ENCODE peak calls at places on chromosomes 7 and 10, in eight cellular contexts. Y is effector memory CD4-positive, alpha-beta T cell; S is tibial nerve; N is heart right ventricle; W is colonic mucosa; G is IMR-90; F is ascending aorta; X is uterus. J is an unnamed sample. For H3K9me3 and H3K4me1, the result is how much of the 10 kb centered on the place peaks cover.

GRCh38 chr10:123781956-123782500 is 109.6 kb downstream of the CPXM2 start:
- DNase-seq in Y (no peak), S (no peak), N (no peak), W (no peak), G (no peak), F (peak), X (no peak), J (no peak)

GRCh38 chr7:113200281-113200680 is 81.9 kb upstream of the SMIM30 start:
- DNase-seq in Y (no peak), S (no peak), N (no peak), W (no peak), G (no peak), F (no peak), X (no peak), J (no peak)

GRCh38 chr7:54964136-54964535 is 54.7 kb upstream of the EGFR start:
- DNase-seq in Y (no peak), S (no peak), N (no peak), W (no peak), G (no peak), F (no peak), X (no peak), J (no peak)

GRCh38 chr7:47474211-47474936 is 107.5 kb downstream of the TNS3 start:
- DNase-seq in Y (no peak), S (no peak), N (no peak), W (no peak), G (peak), F (no peak), X (no peak), J (no peak)

GRCh38 chr7:20895563-20895962 is 108.9 kb upstream of the SP8 start:
- DNase-seq in Y (no peak), S (no peak), N (no peak), W (no peak), G (no peak), F (no peak), X (no peak), J (no peak)

GRCh38 chr10:30227481-30227880 is 121.6 kb downstream of the MTPAP start:
- DNase-seq in Y (no peak), S (no peak), N (peak), W (no peak), G (no peak), F (peak), X (no peak), J (no peak)

GRCh38 chr7:55013851-55014250 is 5.0 kb upstream of the EGFR start:
- DNase-seq in Y (no peak), S (no peak), N (no peak), W (no peak), G (no peak), F (no peak), X (no peak), J (no peak)

GRCh38 chr7:104943502-104944343 is 70.3 kb upstream of the KMT2E start:
- DNase-seq in Y (peak), S (peak), N (peak), W (peak), G (no peak), F (peak), X (peak), J (peak)

GRCh38 chr7:50852901-50853300 is 70.2 kb upstream of the GRB10 start:
- DNase-seq in Y (no peak), S (no peak), N (no peak), W (no peak), G (no peak), F (no peak), X (no peak), J (no peak)

GRCh38 chr7:130419652-130420051 is 21.2 kb downstream of the CEP41 start:
- DNase-seq in Y (no peak), S (no peak), N (no peak), W (no peak), G (peak), F (no peak), X (no peak), J (no peak)

GRCh38 chr10:86708783-86709778 is 40.8 kb downstream of the LDB3 start:
- DNase-seq in Y (no peak), S (no peak), N (no peak), W (no peak), G (no peak), F (no peak), X (no peak), J (peak)

GRCh38 chr10:118046491-118047362 is at the start of gene RAB11FIP2:
- DNase-seq in Y (peak), S (peak), N (peak), W (peak), G (peak), F (peak), X (peak), J (peak)

GRCh38 chr10:132385721-132386418 is 11.1 kb upstream of the PWWP2B start:
- DNase-seq in Y (no peak), S (no peak), N (no peak), W (no peak), G (no peak), F (no peak), X (peak), J (peak)

GRCh38 chr10:44650576-44651394 is 260.4 kb upstream of the TMEM72 start:
- DNase-seq in Y (no peak), S (no peak), N (no peak), W (no peak), G (no peak), F (no peak), X (peak), J (no peak)

GRCh38 chr10:113399051-113399450 is 153.8 kb upstream of the HABP2 start:
- DNase-seq in Y (no peak), S (no peak), N (no peak), W (no peak), G (no peak), F (no peak), X (no peak), J (no peak)

DNA sequence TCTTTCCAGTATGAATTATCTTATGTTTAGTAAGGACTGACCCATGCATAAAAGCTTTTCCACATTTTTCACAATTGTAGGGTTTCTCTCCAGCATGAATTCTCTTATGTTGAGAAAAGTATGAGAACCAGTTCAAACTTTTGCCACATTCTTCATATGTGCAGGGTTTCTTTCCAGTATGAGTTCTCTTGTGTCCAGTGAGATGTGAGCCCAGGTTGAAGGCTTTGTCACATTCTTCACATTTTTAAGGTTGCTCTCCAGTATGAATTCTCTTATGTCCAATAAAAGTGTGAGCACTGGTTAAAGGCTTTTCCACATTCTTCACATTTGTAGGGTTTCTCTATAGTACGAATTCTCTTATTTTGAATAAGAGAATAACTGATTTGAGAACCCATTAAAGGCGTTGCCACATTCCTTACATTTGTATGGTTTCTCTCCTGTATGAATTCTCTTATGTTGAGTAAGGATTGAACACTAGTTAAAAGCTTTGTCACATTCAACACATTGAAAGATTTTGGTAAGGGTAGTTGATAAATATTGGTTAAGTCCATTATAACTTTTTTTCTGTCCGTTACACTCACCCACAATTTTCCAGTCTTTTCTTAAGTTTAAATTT is 911.0 kb upstream of the ZNF722 start:
- DNase-seq in Y (no peak), S (no peak), N (no peak), W (no peak), G (no peak), F (no peak), X (no peak), J (no peak)
- H3K9me3 ChIP-seq in Y (under half), S (under half), N (under half), W (under half), G (under half), F (half or more), X (under half), J (half or more)

GRCh38 chr7:122829962-122830361 is 56.3 kb downstream of the CADPS2 start:
- DNase-seq in Y (no peak), S (no peak), N (no peak), W (no peak), G (no peak), F (no peak), X (no peak), J (no peak)

DNA sequence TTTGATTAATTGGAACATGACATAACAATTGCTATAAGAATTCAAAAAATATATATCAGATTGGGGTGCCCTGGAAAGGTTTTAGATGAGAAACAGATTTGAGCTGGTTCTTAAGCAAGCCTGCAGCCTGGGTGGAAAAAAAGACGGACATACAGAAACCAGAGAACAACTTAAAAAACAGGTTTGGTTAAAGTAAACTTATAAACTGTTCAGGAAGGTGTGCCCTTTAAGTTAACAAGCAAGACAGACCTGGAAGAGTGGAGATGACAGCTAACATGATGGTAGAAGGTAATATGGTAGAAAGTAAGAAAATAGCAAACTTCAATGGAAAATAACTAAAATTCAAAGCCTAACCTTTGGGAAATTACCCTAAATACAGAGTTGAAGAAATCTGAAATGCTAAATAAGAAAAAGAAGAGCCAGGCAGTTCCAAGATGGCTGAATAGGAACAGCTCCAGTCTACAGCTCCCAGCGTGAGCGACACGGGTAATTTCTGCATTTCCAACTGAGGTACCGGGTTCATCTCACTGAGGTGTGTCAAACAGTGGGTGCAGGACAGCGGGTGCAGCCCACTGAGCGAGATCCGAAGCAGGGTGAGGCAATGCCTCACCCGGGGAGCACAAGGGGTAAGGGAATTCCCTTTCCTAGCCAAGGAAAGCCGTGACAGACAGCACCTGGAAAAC is 52.2 kb downstream of the CADPS2 start:
- DNase-seq in Y (no peak), S (no peak), N (no peak), W (no peak), G (no peak), F (no peak), X (no peak), J (no peak)
- H3K4me3 ChIP-seq in Y (no peak), S (no peak), N (no peak), W (no peak), G (no peak), F (no peak), X (no peak), J (no peak)

GRCh38 chr7:3722396-3722846 is 421.4 kb downstream of the SDK1 start:
- DNase-seq in Y (no peak), S (no peak), N (no peak), W (no peak), G (peak), F (no peak), X (no peak), J (no peak)

GRCh38 chr7:3725660-3726059 is 424.6 kb downstream of the SDK1 start:
- DNase-seq in Y (no peak), S (no peak), N (no peak), W (no peak), G (no peak), F (no peak), X (no peak), J (no peak)

GRCh38 chr7:3721422-3721821 is 420.4 kb downstream of the SDK1 start:
- DNase-seq in Y (no peak), S (no peak), N (no peak), W (no peak), G (no peak), F (no peak), X (no peak), J (no peak)

GRCh38 chr7:3730271-3730670 is 429.2 kb downstream of the SDK1 start:
- DNase-seq in Y (no peak), S (no peak), N (no peak), W (no peak), G (peak), F (no peak), X (no peak), J (peak)

DNA sequence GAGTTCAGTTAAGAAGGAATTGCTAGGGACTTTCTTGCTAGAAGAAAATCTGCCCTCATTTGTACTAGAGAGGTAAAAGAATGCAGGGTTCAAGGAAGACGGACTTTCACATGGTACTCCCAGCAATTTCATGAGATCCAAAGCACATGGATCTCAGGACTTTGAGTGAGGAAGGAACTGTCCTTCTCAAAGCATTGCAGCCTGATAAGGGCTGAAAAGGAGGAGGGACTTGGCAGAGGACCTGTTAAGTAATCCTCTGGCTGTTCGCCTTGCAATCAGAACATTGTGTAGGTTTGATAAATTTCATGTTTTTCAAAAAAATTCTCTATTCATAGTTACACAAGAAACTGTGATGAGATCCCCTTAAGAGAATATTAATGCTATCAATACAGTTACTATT is 424.1 kb downstream of the SDK1 start:
- DNase-seq in Y (no peak), S (no peak), N (no peak), W (no peak), G (no peak), F (no peak), X (no peak), J (no peak)
- H3K4me1 ChIP-seq in Y (under half), S (under half), N (under half), W (under half), G (under half), F (under half), X (under half), J (under half)

DNA sequence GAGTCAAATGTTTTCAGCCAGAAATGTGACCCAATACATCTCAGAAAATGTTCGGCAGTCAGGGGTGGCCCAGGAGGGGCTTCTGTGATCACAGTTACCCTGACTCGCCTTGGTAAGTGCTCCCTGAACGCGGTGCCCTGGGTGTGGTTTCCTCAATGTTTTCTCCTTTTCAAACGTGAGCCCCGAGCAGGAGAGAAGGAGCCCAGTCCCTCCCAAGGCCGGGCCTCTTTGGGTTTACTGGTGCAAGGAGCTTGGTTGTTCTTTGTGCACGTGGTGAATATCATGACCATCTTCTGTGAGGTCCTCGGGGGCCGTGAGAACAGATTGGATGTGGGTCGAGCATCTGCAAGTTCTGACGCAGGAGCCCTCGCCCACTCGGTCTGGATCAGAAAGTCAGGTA is 55.8 kb upstream of the VIPR2 start:
- DNase-seq in Y (no peak), S (no peak), N (no peak), W (no peak), G (no peak), F (no peak), X (no peak), J (no peak)
- H3K9me3 ChIP-seq in Y (under half), S (under half), N (under half), W (under half), G (under half), F (under half), X (under half), J (under half)

GRCh38 chr7:44147026-44147881 is 6.1 kb upstream of the MYL7 start:
- DNase-seq in Y (no peak), S (no peak), N (no peak), W (no peak), G (no peak), F (no peak), X (peak), J (no peak)

GRCh38 chr7:44144426-44144967 is 3.4 kb upstream of the MYL7 start:
- DNase-seq in Y (no peak), S (no peak), N (no peak), W (no peak), G (no peak), F (peak), X (no peak), J (no peak)

GRCh38 chr7:44145419-44145968 is 4.4 kb upstream of the MYL7 start:
- DNase-seq in Y (peak), S (no peak), N (no peak), W (no peak), G (no peak), F (peak), X (no peak), J (peak)

GRCh38 chr7:44144968-44145418 is 3.9 kb upstream of the MYL7 start:
- DNase-seq in Y (no peak), S (no peak), N (no peak), W (no peak), G (no peak), F (peak), X (no peak), J (no peak)

DNA sequence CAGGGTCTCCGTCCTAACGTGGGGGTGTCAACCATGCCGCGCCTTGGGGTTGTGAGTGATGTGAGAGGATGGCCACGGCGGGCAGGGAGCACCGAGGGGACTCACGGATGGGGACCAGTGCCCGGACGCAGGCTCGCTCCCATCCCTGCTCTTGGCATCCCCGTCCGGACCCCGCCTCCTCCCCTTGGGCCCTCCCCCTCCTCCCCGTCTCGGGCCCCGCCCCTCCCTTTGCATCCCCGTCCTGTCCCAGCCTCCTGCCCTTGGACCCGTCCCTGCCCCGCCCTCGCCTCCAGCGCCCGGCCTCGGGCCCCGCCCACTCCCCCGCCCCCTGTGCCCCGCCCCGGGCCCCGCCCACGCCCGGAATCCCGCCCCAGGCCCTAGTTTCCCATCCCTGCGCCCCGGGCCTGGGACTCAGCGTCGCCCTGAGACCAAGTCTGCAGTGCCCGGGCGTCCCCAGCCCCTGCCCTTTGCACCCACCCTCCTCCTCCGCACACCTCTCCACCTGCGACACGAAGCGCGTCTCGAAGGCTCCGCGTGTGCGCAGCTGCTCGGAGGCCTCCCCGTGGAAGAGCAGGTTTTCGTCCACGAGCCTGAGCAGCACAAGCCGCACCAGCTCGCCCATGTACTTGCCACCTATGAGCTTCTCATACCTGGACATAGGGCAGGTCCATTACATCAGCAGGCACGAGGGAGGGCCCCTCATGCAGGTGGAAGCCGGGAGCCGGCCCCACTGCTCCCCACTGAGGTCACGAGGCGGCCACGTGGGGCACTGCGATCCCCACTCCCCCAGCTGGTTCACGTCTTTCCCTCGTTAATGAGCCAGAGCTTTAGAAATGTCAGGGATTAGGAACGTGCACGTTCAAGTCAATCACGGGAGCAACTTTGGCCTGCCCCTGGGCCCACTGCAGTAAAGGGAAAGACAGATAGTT is 5.1 kb upstream of the MYL7 start:
- DNase-seq in Y (peak), S (peak), N (peak), W (peak), G (peak), F (peak), X (peak), J (peak)
- H3K4me3 ChIP-seq in Y (peak), S (peak), N (peak), W (peak), G (peak), F (peak), X (peak), J (no peak)

GRCh38 chr10:70085975-70086613 is 33.4 kb downstream of the MACROH2A2 start:
- DNase-seq in Y (no peak), S (no peak), N (no peak), W (no peak), G (no peak), F (no peak), X (no peak), J (no peak)
- H3K4me1 ChIP-seq in Y (under half), S (under half), N (under half), W (under half), G (under half), F (under half), X (under half), J (under half)

GRCh38 chr10:58842860-58843376 is 330.2 kb downstream of the BICC1 start:
- DNase-seq in Y (no peak), S (no peak), N (no peak), W (no peak), G (peak), F (no peak), X (no peak), J (no peak)

GRCh38 chr10:58834093-58834674 is 321.5 kb downstream of the BICC1 start:
- DNase-seq in Y (no peak), S (no peak), N (no peak), W (no peak), G (no peak), F (no peak), X (no peak), J (no peak)

GRCh38 chr10:58839771-58840170 is 327.1 kb downstream of the BICC1 start:
- DNase-seq in Y (no peak), S (no peak), N (no peak), W (no peak), G (no peak), F (no peak), X (no peak), J (no peak)

DNA sequence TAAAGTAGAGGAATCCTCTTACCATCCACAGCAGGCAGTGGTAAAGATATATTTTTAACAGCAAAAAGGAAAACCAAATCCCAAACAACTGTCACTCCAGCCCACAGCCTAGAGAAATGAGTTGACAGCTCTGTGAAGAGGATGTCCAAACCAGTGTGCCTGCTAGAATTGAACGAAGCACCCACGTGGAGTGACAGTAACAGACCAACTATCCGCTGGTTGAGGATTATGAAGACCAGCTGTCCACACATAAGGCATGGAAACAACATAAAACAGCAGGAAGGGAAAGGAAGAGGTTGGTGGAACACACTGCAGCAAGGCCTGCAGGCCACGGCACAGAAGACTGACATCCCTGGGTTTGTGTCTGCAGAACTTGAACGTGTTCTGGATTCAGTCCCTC is 324.3 kb downstream of the BICC1 start:
- DNase-seq in Y (no peak), S (no peak), N (no peak), W (no peak), G (no peak), F (no peak), X (no peak), J (no peak)
- H3K9me3 ChIP-seq in Y (under half), S (under half), N (under half), W (under half), G (under half), F (under half), X (under half), J (under half)

DNA sequence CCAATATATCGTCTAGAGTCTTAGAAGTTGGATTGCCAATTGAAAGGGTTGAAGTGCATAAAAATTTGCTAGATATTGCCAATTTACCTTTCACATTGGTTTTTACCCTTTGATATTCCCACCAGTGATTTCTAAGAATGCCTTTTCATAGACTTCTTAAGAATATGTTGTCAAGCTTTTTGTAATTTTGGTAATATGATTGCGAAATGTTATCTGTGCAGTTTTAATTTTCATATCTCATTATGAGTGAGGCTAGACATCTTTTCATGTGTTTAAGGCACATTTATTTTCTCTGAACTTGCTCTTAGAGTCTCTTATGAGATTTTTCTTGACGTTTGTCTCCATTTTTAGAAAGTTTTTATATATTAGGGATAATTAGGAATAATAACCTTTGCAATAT is 567.2 kb downstream of the CCSER2 start:
- DNase-seq in Y (no peak), S (no peak), N (no peak), W (no peak), G (no peak), F (no peak), X (no peak), J (no peak)
- H3K4me3 ChIP-seq in Y (no peak), S (no peak), N (no peak), W (no peak), G (no peak), F (no peak), X (no peak), J (no peak)